ENCODE peak calls at places on chromosomes 7 and 10, in five cellular contexts. B is astrocyte of the spinal cord, O is PC-3, G is cardiac fibroblast, H is H7. A is an unnamed sample.

GRCh38 chr7:37732253-37732652 is 48.7 kb downstream of the GPR141 start:
- DNase-seq in O (peak; percentile 10), H (peak; percentile 72), G (peak; percentile 2), B (no peak), A (peak; percentile 75)

GRCh38 chr10:80070068-80070467 is 8.4 kb upstream of the TMEM254 start:
- DNase-seq in B (no peak), G (no peak), O (no peak), H (no peak), A (no peak)

GRCh38 chr7:2872296-2872874 is 28.3 kb upstream of the GNA12 start:
- DNase-seq in O (no peak), H (no peak), G (no peak), B (no peak), A (no peak)

GRCh38 chr7:41861642-41862041 is 158.8 kb upstream of the INHBA start:
- DNase-seq in O (no peak), H (no peak), B (no peak), G (no peak), A (no peak)

GRCh38 chr7:69184339-69184738 is 413.9 kb upstream of the AUTS2 start:
- DNase-seq in H (no peak), G (no peak), O (no peak), B (no peak), A (no peak)

GRCh38 chr10:58839771-58840170 is 327.1 kb downstream of the BICC1 start:
- DNase-seq in B (no peak), H (no peak), O (no peak), G (peak; percentile 42), A (no peak)

GRCh38 chr10:49320191-49320590 is 21.2 kb downstream of the C10orf71 start:
- DNase-seq in O (no peak), G (no peak), B (no peak), H (no peak), A (no peak)

GRCh38 chr7:13411641-13412040 is 577.8 kb downstream of the ETV1 start:
- DNase-seq in H (no peak), G (no peak), B (no peak), O (no peak), A (no peak)

GRCh38 chr10:24432478-24433416 is 223.8 kb downstream of the KIAA1217 start:
- DNase-seq in H (no peak), B (peak; percentile 29), O (peak; percentile 43), G (peak; percentile 78), A (peak; percentile 84)

GRCh38 chr10:128550045-128550444 is 423.8 kb upstream of the MKI67 start:
- DNase-seq in G (no peak), H (peak; percentile 52), B (no peak), O (no peak), A (no peak)

GRCh38 chr7:41912851-41913580 is 210.1 kb upstream of the INHBA start:
- DNase-seq in H (no peak), G (peak; percentile 74), B (peak; percentile 14), O (peak; percentile 22), A (no peak)

GRCh38 chr7:11427686-11428273 is 404.2 kb downstream of the THSD7A start:
- DNase-seq in B (peak; percentile 76), H (peak; percentile 48), O (peak; percentile 74), G (peak; percentile 86), A (peak; percentile 22)

GRCh38 chr10:32961892-32962369 is 3.9 kb upstream of the ITGB1 start:
- DNase-seq in H (no peak), G (peak; percentile 95), O (peak; percentile 95), B (peak; percentile 90), A (peak; percentile 77)

GRCh38 chr10:110358869-110359629 is 54.3 kb upstream of the SMNDC1 start:
- DNase-seq in H (peak; percentile 72), G (peak; percentile 59), B (peak; percentile 35), O (peak; percentile 81), A (peak; percentile 90)

GRCh38 chr10:124197301-124198148 is 104.1 kb upstream of the CHST15 start:
- DNase-seq in O (no peak), B (no peak), G (no peak), H (no peak), A (no peak)

GRCh38 chr10:61342817-61343572 is 110.2 kb downstream of the TMEM26 start:
- DNase-seq in O (no peak), B (no peak), G (no peak), H (no peak), A (no peak)

GRCh38 chr10:87093461-87094372 is 926 bp downstream of the GLUD1 start:
- DNase-seq in B (peak; percentile 53), G (peak; percentile 46), O (peak; percentile 42), H (peak; percentile 80), A (peak; percentile 36)

GRCh38 chr10:103871006-103871405 is 15.6 kb upstream of the SH3PXD2A start:
- DNase-seq in O (no peak), G (no peak), B (no peak), H (no peak), A (no peak)

GRCh38 chr7:78967046-78967445 is 486.4 kb downstream of the MAGI2 start:
- DNase-seq in H (no peak), O (peak; percentile 62), B (no peak), G (peak; percentile 5), A (no peak)

GRCh38 chr7:159211540-159212182 is 67.0 kb upstream of the VIPR2 start:
- DNase-seq in H (peak; percentile 22), B (no peak), G (no peak), O (no peak), A (no peak)

GRCh38 chr10:118522791-118523498 is 72.5 kb downstream of the PRLHR start:
- DNase-seq in G (peak; percentile 55), O (peak; percentile 93), H (no peak), B (peak; percentile 25), A (peak; percentile 10)

GRCh38 chr7:37256631-37257030 is 192.0 kb downstream of the ELMO1 start:
- DNase-seq in G (no peak), H (no peak), B (no peak), O (no peak), A (no peak)

GRCh38 chr10:8037941-8038894 is 16.3 kb upstream of the GATA3 start:
- DNase-seq in B (no peak), O (no peak), H (peak; percentile 22), G (no peak), A (no peak)

GRCh38 chr7:39357648-39358047 is 208.6 kb upstream of the YAE1 start:
- DNase-seq in B (no peak), G (no peak), O (no peak), H (peak; percentile 60), A (no peak)

GRCh38 chr7:84506151-84506550 is 311.6 kb upstream of the SEMA3A start:
- DNase-seq in B (no peak), O (peak; percentile 40), H (no peak), G (no peak), A (peak; percentile 81)

GRCh38 chr10:62021116-62021515 is 119.6 kb downstream of the ARID5B start:
- DNase-seq in H (no peak), O (no peak), G (no peak), B (no peak), A (no peak)

GRCh38 chr7:135748770-135749169 is at the start of gene FAM180A:
- DNase-seq in H (no peak), O (no peak), G (peak; percentile 80), B (peak; percentile 44), A (no peak)

GRCh38 chr7:41970946-41971345 is 266.1 kb downstream of the GLI3 start:
- DNase-seq in B (no peak), O (no peak), G (no peak), H (no peak), A (no peak)

GRCh38 chr10:102644066-102644645 is at the start of gene TRIM8:
- DNase-seq in H (no peak), O (peak; percentile 33), B (peak; percentile 32), G (peak; percentile 46), A (peak; percentile 45)

GRCh38 chr7:77352688-77353406 is 63.3 kb downstream of the GSAP start:
- DNase-seq in B (no peak), H (no peak), O (no peak), G (no peak), A (no peak)

GRCh38 chr7:73424486-73424885 is 9.1 kb upstream of the FZD9 start:
- DNase-seq in B (no peak), H (no peak), O (no peak), G (no peak), A (no peak)
- H3K4me3 ChIP-seq in B (no peak overlapping the region), H (peak overlapping the region; percentile 17), O (no peak overlapping the region), G (no peak overlapping the region), A (no peak overlapping the region)

GRCh38 chr10:21497177-21497807 is 28.2 kb downstream of the SKIDA1 start:
- DNase-seq in H (peak; percentile 92), O (peak; percentile 91), B (peak; percentile 80), G (peak; percentile 64), A (peak; percentile 65)
- H3K4me3 ChIP-seq in H (peak overlapping the region; percentile 82), O (peak overlapping the region; percentile 93), B (peak overlapping the region; percentile 79), G (peak overlapping the region; percentile 74), A (peak overlapping the region; percentile 78)

GRCh38 chr7:99324966-99325596 is 617 bp upstream of the ARPC1A start:
- DNase-seq in O (no peak), H (no peak), B (no peak), G (no peak), A (no peak)

GRCh38 chr7:99325597-99326407 is at the start of gene ARPC1A:
- DNase-seq in H (peak; percentile 99), O (peak; percentile 94), B (peak; percentile 93), G (peak; percentile 93), A (peak; percentile 95)

GRCh38 chr7:99320371-99320770 is 5.3 kb upstream of the ARPC1A start:
- DNase-seq in O (no peak), H (no peak), G (no peak), B (no peak), A (no peak)

GRCh38 chr7:99326408-99326782 is 697 bp downstream of the ARPC1A start:
- DNase-seq in O (no peak), H (no peak), B (no peak), G (no peak), A (peak; percentile 27)

GRCh38 chr7:99324559-99324958 is 1.1 kb upstream of the ARPC1A start:
- DNase-seq in G (no peak), H (no peak), B (no peak), O (no peak), A (no peak)
- H3K4me3 ChIP-seq in G (no peak overlapping the region), H (no peak overlapping the region), B (peak overlapping the region; percentile 99), O (peak overlapping the region; percentile 72), A (no peak overlapping the region)

GRCh38 chr7:22576941-22577927 is 77.2 kb upstream of the STEAP1B start:
- DNase-seq in G (peak; percentile 97), O (peak; percentile 93), B (peak; percentile 94), H (no peak), A (peak; percentile 73)
- H3K4me3 ChIP-seq in G (no peak overlapping the region), O (peak overlapping the region; percentile 24), B (no peak overlapping the region), H (no peak overlapping the region), A (no peak overlapping the region)

GRCh38 chr7:128697301-128697905 is 25.3 kb downstream of the GARIN1A start:
- DNase-seq in B (peak; percentile 54), O (no peak), H (peak; percentile 89), G (peak; percentile 75), A (peak; percentile 38)
- H3K4me3 ChIP-seq in B (peak overlapping the region; percentile 51), O (no peak overlapping the region), H (peak overlapping the region; percentile 48), G (peak overlapping the region; percentile 51), A (peak overlapping the region; percentile 60)